ENCODE peak calls at places on chromosome 22, in six cellular contexts. B, O, K, R, Y and U are unnamed samples.

GRCh38 chr22:36433318-36434231 is 45.8 kb upstream of the MYH9 start:
- DNase-seq in B (no peak), O (no peak), K (no peak), R (peak; percentile 96), Y (no peak), U (no peak)

GRCh38 chr22:49638788-49639187 is 188.9 kb downstream of the BRD1 start:
- DNase-seq in B (no peak), O (no peak), K (no peak), R (no peak), Y (no peak), U (no peak)

GRCh38 chr22:26428515-26429457 is at the start of gene ASPHD2:
- DNase-seq in B (peak; percentile 83), O (peak; percentile 66), K (no peak), R (peak; percentile 50), Y (peak; percentile 93), U (peak; percentile 85)

GRCh38 chr22:19728836-19729235 is 5.5 kb downstream of the GP1BB start:
- DNase-seq in B (no peak), O (no peak), K (no peak), R (no peak), Y (no peak), U (no peak)

GRCh38 chr22:46047841-46048595 is 71.1 kb upstream of the WNT7B start:
- DNase-seq in B (peak; percentile 49), O (no peak), K (peak; percentile 47), R (peak; percentile 38), Y (no peak), U (no peak)

GRCh38 chr22:25057013-25057881 is 104.7 kb downstream of the KIAA1671 start:
- DNase-seq in B (peak; percentile 85), O (peak; percentile 30), K (no peak), R (peak; percentile 65), Y (peak; percentile 70), U (peak; percentile 88)

GRCh38 chr22:35231585-35232084 is 25.7 kb upstream of the HMGXB4 start:
- DNase-seq in B (peak; percentile 78), O (peak; percentile 68), K (no peak), R (peak; percentile 80), Y (peak; percentile 62), U (peak; percentile 88)

GRCh38 chr22:24550902-24551229 is 4.1 kb downstream of the GUCD1 start:
- DNase-seq in B (no peak), O (no peak), K (no peak), R (no peak), Y (no peak), U (no peak)

GRCh38 chr22:18070556-18071306 is 7.1 kb upstream of the PEX26 start:
- DNase-seq in B (no peak), O (no peak), K (peak; percentile 65), R (no peak), Y (no peak), U (peak; percentile 21)

GRCh38 chr22:35539910-35540599 is 576 bp upstream of the RASD2 start:
- DNase-seq in B (peak; percentile 85), O (peak; percentile 35), K (no peak), R (peak; percentile 50), Y (peak; percentile 94), U (peak; percentile 65)

GRCh38 chr22:31342389-31343125 is 3.6 kb downstream of the PATZ1 start:
- DNase-seq in B (no peak), O (no peak), K (no peak), R (peak; percentile 33), Y (no peak), U (peak; percentile 21)

GRCh38 chr22:24494535-24495364 is at the start of gene UPB1:
- DNase-seq in B (peak; percentile 77), O (no peak), K (peak; percentile 91), R (no peak), Y (no peak), U (no peak)

GRCh38 chr22:33884829-33885228 is 35.4 kb downstream of the LARGE1 start:
- DNase-seq in B (no peak), O (no peak), K (no peak), R (no peak), Y (no peak), U (no peak)

GRCh38 chr22:45860201-45860600 is 116.8 kb downstream of the WNT7B start:
- DNase-seq in B (no peak), O (no peak), K (no peak), R (no peak), Y (no peak), U (no peak)

GRCh38 chr22:28229566-28230483 is 310.8 kb upstream of the PITPNB start:
- DNase-seq in B (no peak), O (peak; percentile 30), K (no peak), R (no peak), Y (no peak), U (no peak)

GRCh38 chr22:45971389-45972028 is 5.5 kb downstream of the WNT7B start:
- DNase-seq in B (no peak), O (no peak), K (no peak), R (no peak), Y (peak; percentile 27), U (no peak)

GRCh38 chr22:39877079-39877682 is 16.4 kb downstream of the ENTHD1 start:
- DNase-seq in B (no peak), O (no peak), K (no peak), R (no peak), Y (no peak), U (no peak)

GRCh38 chr22:44116331-44116730 is 64.4 kb upstream of the PARVG start:
- DNase-seq in B (peak; percentile 55), O (no peak), K (peak; percentile 67), R (peak; percentile 1), Y (no peak), U (no peak)

GRCh38 chr22:44116755-44117684 is 63.7 kb upstream of the PARVG start:
- DNase-seq in B (peak; percentile 54), O (no peak), K (peak; percentile 44), R (peak; percentile 5), Y (no peak), U (no peak)

GRCh38 chr22:44119669-44120313 is 60.9 kb upstream of the PARVG start:
- DNase-seq in B (peak; percentile 28), O (no peak), K (peak; percentile 63), R (no peak), Y (no peak), U (no peak)

GRCh38 chr22:44118645-44119315 is 61.9 kb upstream of the PARVG start:
- DNase-seq in B (peak; percentile 53), O (no peak), K (peak; percentile 64), R (peak; percentile 2), Y (no peak), U (no peak)

DNA sequence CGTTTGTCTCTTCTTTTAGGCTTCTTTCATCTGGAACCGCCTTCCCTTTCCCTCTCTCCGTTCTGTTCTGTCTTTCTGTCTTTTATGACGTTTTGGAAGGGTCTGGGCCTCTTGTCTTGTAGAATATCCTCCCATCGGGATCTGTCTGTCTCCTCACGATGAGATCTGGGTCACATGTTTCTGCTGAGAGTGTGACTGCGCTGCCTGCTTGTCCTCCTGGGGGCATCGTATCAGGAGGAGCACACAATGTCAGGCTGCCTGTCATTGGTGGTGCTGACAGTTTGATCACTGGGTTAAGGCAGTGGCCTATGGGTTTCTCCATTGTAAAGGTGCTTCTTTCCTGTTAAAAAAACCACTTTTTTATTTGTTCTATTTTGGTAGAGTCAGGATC is 60.4 kb upstream of the PARVG start:
- DNase-seq in B (peak; percentile 7), O (no peak), K (peak; percentile 15), R (no peak), Y (no peak), U (no peak)
- TF ChIP-seq CTCF in B (no peak), O (no peak), K (no peak), R (no peak), Y (no peak), U (no peak)

DNA sequence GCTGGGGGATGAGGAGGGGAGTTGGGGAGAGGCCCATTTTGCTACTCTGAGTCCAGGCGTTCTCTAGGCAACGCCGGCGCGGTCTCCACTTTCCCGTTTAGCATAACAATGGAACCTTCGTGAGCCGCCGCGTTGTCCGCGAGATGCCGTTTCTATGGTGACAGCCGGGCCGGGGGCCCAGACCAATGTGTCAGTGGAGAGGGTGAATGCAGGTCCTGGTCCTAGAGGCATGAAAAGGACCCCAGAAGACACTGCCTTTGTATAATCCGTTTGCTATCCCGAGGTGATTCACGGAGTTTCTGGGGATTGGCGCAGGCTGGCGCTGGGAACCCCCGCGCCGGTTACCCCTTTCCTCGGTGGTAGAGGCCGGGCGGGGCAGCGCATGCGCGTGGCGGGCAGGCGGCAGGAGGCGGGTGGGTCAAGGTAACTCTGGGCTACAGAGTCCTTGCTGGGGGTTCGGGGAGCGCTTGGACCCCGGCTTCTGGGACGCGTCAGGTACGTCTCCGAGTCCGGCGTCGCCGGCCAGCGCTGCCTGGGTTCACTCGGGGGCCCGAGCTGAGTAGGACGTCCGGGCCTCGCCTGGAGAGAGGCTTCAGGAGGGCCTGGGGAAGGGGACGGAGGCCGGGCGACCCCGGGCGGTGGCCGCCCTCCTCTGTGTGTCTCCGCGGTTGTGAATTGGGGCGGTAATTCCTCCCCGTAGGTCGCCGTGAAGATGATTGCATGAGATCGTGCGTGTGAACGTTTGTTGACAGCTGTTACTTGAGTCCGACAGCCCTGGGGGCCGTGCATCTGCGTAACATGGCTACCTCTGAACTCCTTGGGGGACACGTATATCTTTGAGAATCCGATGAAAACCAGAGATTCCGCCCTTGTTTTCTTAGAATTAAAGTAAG is at the start of the genes CBY1 and FAM227A:
- DNase-seq in B (peak; percentile 95), O (peak; percentile 82), K (peak; percentile 94), R (peak; percentile 91), Y (peak; percentile 95), U (peak; percentile 89)
- TF ChIP-seq CTCF in B (no peak), O (no peak), K (no peak), R (no peak), Y (peak; percentile 1), U (no peak)

DNA sequence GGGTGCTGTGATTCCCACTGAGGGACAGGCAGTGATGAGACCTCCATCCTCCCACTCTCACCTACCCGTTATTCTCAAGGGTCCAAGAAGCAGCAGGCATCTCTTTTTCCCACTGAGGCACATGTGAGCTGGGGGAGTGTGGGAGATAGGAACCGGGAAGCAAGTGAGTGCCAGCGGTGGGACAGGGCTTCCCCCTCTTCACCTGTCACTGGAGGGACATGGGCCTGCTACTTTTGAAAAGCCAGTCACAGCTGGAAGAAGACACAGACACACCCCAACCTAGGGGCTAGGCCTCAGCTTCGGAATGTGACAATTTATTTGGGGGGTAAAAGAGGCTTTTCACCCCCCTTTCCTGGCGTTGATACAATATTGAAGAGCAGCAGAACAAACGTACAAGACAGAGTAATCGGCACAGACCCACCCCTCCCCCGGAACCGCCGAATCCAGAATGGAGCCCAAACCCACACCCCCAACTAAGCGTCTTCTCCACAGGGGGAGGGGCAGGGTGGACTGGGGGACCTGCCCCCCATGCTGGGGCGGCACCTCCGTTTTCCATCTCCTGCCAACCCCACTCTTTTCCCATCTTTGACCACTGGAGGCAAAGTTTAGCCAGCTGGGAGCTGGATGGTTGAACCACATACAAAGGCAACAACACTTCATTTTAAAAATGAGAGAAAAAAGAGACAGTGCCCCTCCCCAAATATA is 10.7 kb downstream of the CBX6 start:
- DNase-seq in B (no peak), O (no peak), K (no peak), R (no peak), Y (no peak), U (no peak)
- TF ChIP-seq CTCF in B (no peak), O (peak; percentile 29), K (peak; percentile 43), R (no peak), Y (no peak), U (no peak)

GRCh38 chr22:23067023-23067650 is 3.2 kb upstream of the GNAZ start:
- DNase-seq in B (peak; percentile 54), O (no peak), K (peak; percentile 58), R (peak; percentile 5), Y (no peak), U (no peak)

GRCh38 chr22:23064381-23065068 is 5.8 kb upstream of the GNAZ start:
- DNase-seq in B (peak; percentile 30), O (no peak), K (peak; percentile 63), R (no peak), Y (no peak), U (no peak)

GRCh38 chr22:23065069-23065451 is 5.3 kb upstream of the GNAZ start:
- DNase-seq in B (peak; percentile 41), O (no peak), K (peak; percentile 36), R (no peak), Y (no peak), U (no peak)

GRCh38 chr22:23066200-23067022 is 3.9 kb upstream of the GNAZ start:
- DNase-seq in B (peak; percentile 33), O (no peak), K (peak; percentile 61), R (no peak), Y (no peak), U (no peak)

GRCh38 chr22:23065495-23066122 is 4.7 kb upstream of the GNAZ start:
- DNase-seq in B (peak; percentile 43), O (no peak), K (peak; percentile 60), R (peak; percentile 5), Y (no peak), U (no peak)
- TF ChIP-seq CTCF in B (no peak), O (no peak), K (no peak), R (no peak), Y (no peak), U (no peak)